ENCODE peak calls at places on chromosomes 2 and 18, in five cellular contexts. One of them, this sample, is unnamed.
A peak's percentile ranks its signal among the peaks of the same experiment; 100 is the strongest.

GRCh38 chr2:36456227-36456788 is 100.7 kb downstream of the CRIM1 start:
- DNase-seq in IMR-90: peak; percentile 81
- DNase-seq in astrocyte of the spinal cord: peak; percentile 70
- DNase-seq in C1 segment of cervical spinal cord: no peak
- DNase-seq in fibroblast of the conjunctiva: peak; percentile 50
- DNase-seq in this sample: peak; percentile 72

GRCh38 chr18:46916551-46917107 is 678 bp downstream of the PIAS2 start:
- DNase-seq in astrocyte of the spinal cord: peak; percentile 37
- DNase-seq in C1 segment of cervical spinal cord: no peak
- DNase-seq in fibroblast of the conjunctiva: no peak
- DNase-seq in IMR-90: peak; percentile 36
- DNase-seq in this sample: no peak

GRCh38 chr2:186691231-186691630 is 2.6 kb upstream of the FAM171B start:
- DNase-seq in fibroblast of the conjunctiva: no peak
- DNase-seq in C1 segment of cervical spinal cord: no peak
- DNase-seq in astrocyte of the spinal cord: no peak
- DNase-seq in IMR-90: no peak
- DNase-seq in this sample: no peak

GRCh38 chr2:127721978-127722355 is 20.7 kb downstream of the SFT2D3 start:
- DNase-seq in IMR-90: peak; percentile 41
- DNase-seq in astrocyte of the spinal cord: peak; percentile 29
- DNase-seq in C1 segment of cervical spinal cord: no peak
- DNase-seq in fibroblast of the conjunctiva: no peak
- DNase-seq in this sample: no peak

GRCh38 chr18:6255121-6255742 is 159.5 kb downstream of the L3MBTL4 start:
- DNase-seq in C1 segment of cervical spinal cord: no peak
- DNase-seq in fibroblast of the conjunctiva: no peak
- DNase-seq in IMR-90: no peak
- DNase-seq in astrocyte of the spinal cord: no peak
- DNase-seq in this sample: no peak

GRCh38 chr18:55713707-55714106 is 125.7 kb upstream of the TCF4 start:
- DNase-seq in IMR-90: no peak
- DNase-seq in astrocyte of the spinal cord: no peak
- DNase-seq in C1 segment of cervical spinal cord: no peak
- DNase-seq in fibroblast of the conjunctiva: no peak
- DNase-seq in this sample: no peak

GRCh38 chr2:17506736-17507616 is 11.3 kb downstream of the RAD51AP2 start:
- DNase-seq in fibroblast of the conjunctiva: no peak
- DNase-seq in C1 segment of cervical spinal cord: no peak
- DNase-seq in astrocyte of the spinal cord: peak; percentile 20
- DNase-seq in IMR-90: no peak
- DNase-seq in this sample: no peak

GRCh38 chr2:240169486-240170353 is 29.3 kb upstream of the OTOS start:
- DNase-seq in fibroblast of the conjunctiva: no peak
- DNase-seq in C1 segment of cervical spinal cord: no peak
- DNase-seq in IMR-90: no peak
- DNase-seq in astrocyte of the spinal cord: no peak
- DNase-seq in this sample: peak; percentile 59

GRCh38 chr2:94994063-94994913 is 31.2 kb upstream of the MAL start:
- DNase-seq in fibroblast of the conjunctiva: no peak
- DNase-seq in IMR-90: no peak
- DNase-seq in astrocyte of the spinal cord: no peak
- DNase-seq in C1 segment of cervical spinal cord: no peak
- DNase-seq in this sample: no peak

GRCh38 chr2:209834767-209835166 is 63.1 kb downstream of the UNC80 start:
- DNase-seq in astrocyte of the spinal cord: no peak
- DNase-seq in IMR-90: no peak
- DNase-seq in C1 segment of cervical spinal cord: no peak
- DNase-seq in fibroblast of the conjunctiva: no peak
- DNase-seq in this sample: no peak

GRCh38 chr18:7300971-7301553 is 70.2 kb downstream of the LRRC30 start:
- DNase-seq in astrocyte of the spinal cord: no peak
- DNase-seq in C1 segment of cervical spinal cord: no peak
- DNase-seq in fibroblast of the conjunctiva: no peak
- DNase-seq in IMR-90: no peak
- DNase-seq in this sample: no peak

GRCh38 chr18:22378672-22379282 is 38.9 kb downstream of the CTAGE1 start:
- DNase-seq in astrocyte of the spinal cord: peak; percentile 11
- DNase-seq in C1 segment of cervical spinal cord: no peak
- DNase-seq in fibroblast of the conjunctiva: no peak
- DNase-seq in IMR-90: peak; percentile 30
- DNase-seq in this sample: no peak

GRCh38 chr2:65075176-65075575 is 19.0 kb downstream of the CEP68 start:
- DNase-seq in C1 segment of cervical spinal cord: no peak
- DNase-seq in fibroblast of the conjunctiva: no peak
- DNase-seq in astrocyte of the spinal cord: no peak
- DNase-seq in IMR-90: peak; percentile 29
- DNase-seq in this sample: no peak

GRCh38 chr2:238379096-238379810 is 47.5 kb upstream of the ASB1 start:
- DNase-seq in astrocyte of the spinal cord: peak; percentile 44
- DNase-seq in C1 segment of cervical spinal cord: no peak
- DNase-seq in fibroblast of the conjunctiva: no peak
- DNase-seq in IMR-90: peak; percentile 77
- DNase-seq in this sample: no peak

GRCh38 chr18:51490860-51491259 is 293.4 kb upstream of the MEX3C start:
- DNase-seq in fibroblast of the conjunctiva: no peak
- DNase-seq in IMR-90: no peak
- DNase-seq in astrocyte of the spinal cord: no peak
- DNase-seq in C1 segment of cervical spinal cord: no peak
- DNase-seq in this sample: no peak

GRCh38 chr2:118123561-118124232 is 35.4 kb downstream of the INSIG2 start:
- DNase-seq in IMR-90: peak; percentile 52
- DNase-seq in C1 segment of cervical spinal cord: no peak
- DNase-seq in fibroblast of the conjunctiva: no peak
- DNase-seq in astrocyte of the spinal cord: peak; percentile 70
- DNase-seq in this sample: no peak

GRCh38 chr2:18536100-18536499 is 24.4 kb downstream of the RDH14 start:
- DNase-seq in IMR-90: peak; percentile 14
- DNase-seq in C1 segment of cervical spinal cord: no peak
- DNase-seq in fibroblast of the conjunctiva: peak; percentile 43
- DNase-seq in astrocyte of the spinal cord: peak; percentile 16
- DNase-seq in this sample: no peak

GRCh38 chr2:25479761-25480160 is 138.0 kb upstream of the DNMT3A start:
- DNase-seq in astrocyte of the spinal cord: no peak
- DNase-seq in fibroblast of the conjunctiva: no peak
- DNase-seq in C1 segment of cervical spinal cord: no peak
- DNase-seq in IMR-90: no peak
- DNase-seq in this sample: no peak

GRCh38 chr2:231177156-231178007 is 21.0 kb upstream of the ARMC9 start:
- DNase-seq in fibroblast of the conjunctiva: no peak
- DNase-seq in astrocyte of the spinal cord: no peak
- DNase-seq in IMR-90: no peak
- DNase-seq in C1 segment of cervical spinal cord: no peak
- DNase-seq in this sample: no peak

GRCh38 chr18:21444465-21445023 is 156.0 kb downstream of the ESCO1 start:
- DNase-seq in C1 segment of cervical spinal cord: no peak
- DNase-seq in IMR-90: peak; percentile 59
- DNase-seq in astrocyte of the spinal cord: peak; percentile 70
- DNase-seq in fibroblast of the conjunctiva: peak; percentile 39
- DNase-seq in this sample: no peak

GRCh38 chr2:2708575-2708974 is 377.5 kb upstream of the MYT1L start:
- DNase-seq in C1 segment of cervical spinal cord: no peak
- DNase-seq in fibroblast of the conjunctiva: no peak
- DNase-seq in IMR-90: no peak
- DNase-seq in astrocyte of the spinal cord: no peak
- DNase-seq in this sample: no peak

GRCh38 chr2:58633576-58634365 is 392.6 kb upstream of the FANCL start:
- DNase-seq in C1 segment of cervical spinal cord: no peak
- DNase-seq in fibroblast of the conjunctiva: peak; percentile 18
- DNase-seq in IMR-90: no peak
- DNase-seq in astrocyte of the spinal cord: peak; percentile 55
- DNase-seq in this sample: no peak

GRCh38 chr2:37110306-37111212 is 26.2 kb downstream of the GPATCH11 start:
- DNase-seq in astrocyte of the spinal cord: no peak
- DNase-seq in C1 segment of cervical spinal cord: no peak
- DNase-seq in fibroblast of the conjunctiva: no peak
- DNase-seq in IMR-90: peak; percentile 4
- DNase-seq in this sample: no peak

GRCh38 chr2:20675701-20676352 is 8.9 kb downstream of the GDF7 start:
- DNase-seq in IMR-90: no peak
- DNase-seq in C1 segment of cervical spinal cord: no peak
- DNase-seq in fibroblast of the conjunctiva: no peak
- DNase-seq in astrocyte of the spinal cord: no peak
- DNase-seq in this sample: no peak

GRCh38 chr2:110770696-110771425 is 38.5 kb downstream of the ACOXL start:
- DNase-seq in IMR-90: peak; percentile 27
- DNase-seq in C1 segment of cervical spinal cord: no peak
- DNase-seq in astrocyte of the spinal cord: peak; percentile 12
- DNase-seq in fibroblast of the conjunctiva: peak; percentile 32
- DNase-seq in this sample: no peak

This sample was measured in upper lobe of right lung.